ENCODE peak calls at places on chromosomes 1 and 21, in four cellular contexts. C, W, J and E are unnamed samples. For H3K36me3 and H3K9me2, the result is how much of the 10 kb centered on the place peaks cover.

GRCh38 chr1:115746021-115746690 is 22.4 kb downstream of the CASQ2 start:
- DNase-seq in C (no peak), W (no peak), J (no peak), E (no peak)

GRCh38 chr1:155970531-155971167 is 7.7 kb downstream of the ARHGEF2 start:
- DNase-seq in C (no peak), W (peak), J (no peak), E (peak)

GRCh38 chr1:115090547-115090946 is 1.2 kb upstream of the TSPAN2 start:
- DNase-seq in C (no peak), W (peak), J (no peak), E (no peak)

GRCh38 chr1:214588963-214589597 is 13.9 kb upstream of the CENPF start:
- DNase-seq in C (no peak), W (no peak), J (no peak), E (no peak)

GRCh38 chr21:42806489-42807140 is 72.7 kb downstream of the WDR4 start:
- DNase-seq in C (no peak), W (no peak), J (no peak), E (no peak)

GRCh38 chr1:164604541-164604940 is 45.6 kb downstream of the PBX1 start:
- DNase-seq in C (no peak), W (peak), J (no peak), E (no peak)

GRCh38 chr1:17632541-17633193 is 93.2 kb downstream of the ARHGEF10L start:
- DNase-seq in C (no peak), W (peak), J (no peak), E (no peak)

GRCh38 chr1:48017716-48018115 is 20.5 kb upstream of the TRABD2B start:
- DNase-seq in C (peak), W (peak), J (no peak), E (no peak)

GRCh38 chr1:29708818-29709710 is 472.7 kb downstream of the PTPRU start:
- DNase-seq in C (peak), W (peak), J (peak), E (no peak)

GRCh38 chr1:60880202-60880601 is 202.2 kb upstream of the NFIA start:
- DNase-seq in C (no peak), W (no peak), J (no peak), E (no peak)

GRCh38 chr21:25464275-25464674 is 143.0 kb downstream of the MRPL39 start:
- DNase-seq in C (no peak), W (no peak), J (no peak), E (no peak)

GRCh38 chr1:150970818-150971582 is 3.6 kb downstream of the CERS2 start:
- DNase-seq in C (peak), W (peak), J (no peak), E (no peak)

GRCh38 chr1:216818284-216818683 is 95.1 kb upstream of the ESRRG start:
- DNase-seq in C (no peak), W (no peak), J (no peak), E (no peak)

GRCh38 chr1:216823731-216824130 is 100.5 kb upstream of the ESRRG start:
- DNase-seq in C (no peak), W (no peak), J (no peak), E (no peak)

GRCh38 chr1:216822480-216822879 is 99.3 kb upstream of the ESRRG start:
- DNase-seq in C (peak), W (no peak), J (no peak), E (no peak)

GRCh38 chr1:216824511-216824910 is 101.3 kb upstream of the ESRRG start:
- DNase-seq in C (no peak), W (no peak), J (no peak), E (no peak)

DNA sequence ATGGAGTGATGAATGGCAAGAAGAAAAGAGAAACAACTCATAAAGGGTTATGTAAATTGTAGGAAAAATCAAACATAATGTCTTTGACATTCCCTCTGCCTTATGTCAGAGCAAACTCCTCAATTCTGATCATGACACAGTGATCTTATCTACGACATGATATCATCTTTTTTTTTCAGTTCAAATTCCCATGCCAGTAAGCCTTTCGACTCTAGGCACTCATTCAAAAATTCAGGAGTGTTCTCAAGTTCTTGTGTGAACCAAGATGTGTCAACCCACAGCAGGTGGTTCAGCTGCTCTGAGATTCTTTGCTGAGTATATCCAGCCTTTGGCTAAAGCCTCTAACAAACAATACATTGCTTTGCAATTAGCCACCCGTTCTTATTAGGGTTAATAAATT is 97.1 kb upstream of the ESRRG start:
- DNase-seq in C (no peak), W (no peak), J (no peak), E (no peak)
- H3K36me3 ChIP-seq in C (under half), W (under half), J (under half), E (under half)

DNA sequence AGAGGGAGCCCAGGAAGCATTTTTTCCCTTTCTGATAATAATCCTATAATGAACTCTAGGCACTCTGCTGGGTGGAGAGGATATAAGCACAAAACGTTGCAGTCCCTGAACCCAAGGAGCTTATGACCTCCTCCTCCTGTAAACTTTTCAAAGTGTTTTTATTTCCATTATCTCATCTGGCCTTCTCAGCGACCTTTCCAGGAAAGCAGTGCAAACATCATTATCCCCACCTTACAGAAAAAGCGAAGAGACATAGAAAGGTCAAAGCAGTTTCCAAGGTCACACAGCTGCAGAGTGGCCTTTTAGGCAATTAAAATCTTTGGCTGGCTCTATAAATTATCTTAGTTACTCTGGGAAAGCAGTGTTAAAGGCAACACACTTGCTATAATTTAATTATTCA is 63.8 kb downstream of the OLFML3 start:
- DNase-seq in C (no peak), W (no peak), J (no peak), E (no peak)
- H3K9me2 ChIP-seq in C (under half), W (under half), J (under half), E (under half)

GRCh38 chr1:245031041-245031440 is 123.7 kb upstream of the KIF26B start:
- DNase-seq in C (no peak), W (no peak), J (no peak), E (peak)
- H3K36me3 ChIP-seq in C (under half), W (under half), J (under half), E (under half)

DNA sequence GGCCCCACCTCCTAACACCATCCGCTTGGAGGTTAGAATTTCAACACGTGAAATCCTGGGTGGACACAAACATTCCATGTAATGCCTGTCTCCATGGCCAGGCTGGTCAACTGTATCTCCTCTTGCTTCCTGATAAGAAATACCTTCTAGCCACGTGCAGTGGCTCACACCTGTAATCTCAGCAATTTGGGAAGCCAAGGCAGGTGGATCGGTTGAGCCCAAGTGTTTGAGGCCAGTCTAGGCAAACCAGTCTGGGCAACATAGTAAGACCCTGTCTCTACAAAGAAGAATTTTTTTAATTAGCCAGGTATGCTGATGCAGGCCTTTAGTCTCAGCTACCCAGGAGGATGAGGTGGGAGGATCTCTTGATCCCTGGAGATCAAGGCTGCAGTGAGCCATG is 58.3 kb upstream of the GALNT2 start:
- DNase-seq in C (no peak), W (no peak), J (no peak), E (no peak)
- H3K9me2 ChIP-seq in C (under half), W (under half), J (under half), E (under half)

DNA sequence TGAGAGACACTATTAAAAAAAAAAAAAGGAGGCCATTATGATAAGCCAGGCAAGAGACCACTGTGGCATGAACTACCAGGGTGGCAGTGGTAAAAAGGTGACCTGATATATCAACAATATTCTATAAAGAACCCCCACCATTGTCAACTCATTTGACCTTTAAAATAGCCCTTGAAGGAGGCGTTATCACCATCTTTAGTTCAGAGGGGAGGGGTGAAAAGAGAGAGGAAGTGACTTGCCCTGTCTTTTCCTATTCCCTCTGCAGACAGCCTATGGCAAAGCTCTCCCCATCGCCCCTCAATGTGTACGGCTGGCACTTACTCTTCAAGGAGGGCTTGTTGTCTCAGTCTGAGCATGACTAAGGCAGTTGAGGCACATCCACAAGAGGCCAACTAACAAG is 11.7 kb upstream of the SLFNL1 start:
- DNase-seq in C (no peak), W (no peak), J (no peak), E (no peak)
- H3K36me3 ChIP-seq in C (under half), W (under half), J (half or more), E (under half)

DNA sequence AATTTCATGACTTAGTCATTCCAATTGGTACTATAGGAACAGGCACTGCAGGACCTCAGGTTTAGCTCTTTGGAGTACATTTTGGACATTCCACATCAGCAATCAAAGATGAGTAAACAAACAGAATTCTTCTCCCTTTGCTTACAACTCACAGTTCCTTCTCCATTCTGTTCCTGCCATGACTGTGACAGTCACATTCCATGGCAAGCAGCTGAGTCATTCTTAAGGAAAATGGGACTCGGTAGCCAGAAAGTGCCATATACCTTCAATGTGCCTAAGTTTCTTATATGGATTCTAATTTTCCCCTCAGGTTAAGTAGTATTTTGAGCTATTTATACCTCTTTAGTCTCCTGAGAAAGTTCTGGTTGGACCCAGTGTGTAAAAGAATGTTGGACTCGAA is 25.6 kb downstream of the CRCT1 start:
- DNase-seq in C (no peak), W (no peak), J (no peak), E (no peak)
- H3K9me2 ChIP-seq in C (under half), W (under half), J (under half), E (under half)

DNA sequence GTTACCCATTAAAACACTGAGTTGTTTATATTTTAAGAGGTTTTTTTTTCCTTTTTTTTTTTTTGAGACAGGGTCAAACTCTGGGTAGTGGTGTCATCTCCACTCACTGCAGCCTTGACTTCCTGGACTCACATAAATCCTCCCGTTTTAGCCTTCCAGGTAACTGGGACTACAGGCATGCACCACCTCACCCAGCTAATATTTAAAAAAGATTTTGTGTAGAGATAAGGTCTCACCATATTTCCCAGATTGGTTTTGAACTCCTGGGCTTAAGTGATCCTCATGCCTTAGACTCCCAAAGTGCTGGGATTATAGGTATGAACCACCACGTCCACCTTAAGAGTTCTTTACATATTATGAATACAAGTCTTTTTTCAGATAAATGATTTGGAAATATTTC is 146.5 kb downstream of the COQ8A start:
- DNase-seq in C (no peak), W (no peak), J (no peak), E (no peak)
- H3K36me3 ChIP-seq in C (under half), W (half or more), J (under half), E (under half)

DNA sequence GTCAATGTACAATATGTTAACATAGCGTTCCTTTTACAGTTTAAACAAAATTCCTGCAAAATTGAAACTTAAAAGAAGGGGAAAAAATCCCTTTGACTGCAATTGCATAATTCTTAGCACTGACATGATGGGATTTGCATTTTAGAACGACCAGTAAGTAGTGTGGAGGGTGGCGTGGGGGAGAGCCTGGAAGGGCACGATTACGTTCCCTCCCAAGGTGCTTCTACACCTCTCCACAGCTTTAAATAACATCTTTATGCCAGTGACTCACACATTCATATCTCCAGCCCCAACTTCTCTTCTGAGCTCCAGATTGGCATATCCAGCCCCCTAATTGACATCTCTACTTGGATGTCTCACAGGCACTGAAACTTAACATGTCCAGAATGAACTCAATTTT is 64.3 kb downstream of the OLFML3 start:
- DNase-seq in C (no peak), W (no peak), J (no peak), E (no peak)
- H3K9me2 ChIP-seq in C (under half), W (under half), J (under half), E (under half)